ENCODE peak calls at places on chromosomes 11 and 22, in ten cellular contexts. One of them, this sample, is unnamed.

GRCh38 chr22:50082197-50082715 is 3.0 kb downstream of the MLC1 start:
- DNase-seq in astrocyte of the spinal cord: no peak
- DNase-seq in naive thymus-derived CD4-positive, alpha-beta T cell: no peak
- DNase-seq in CD8-positive, alpha-beta memory T cell: no peak
- DNase-seq in epithelial cell of proximal tubule: no peak
- DNase-seq in dorsolateral prefrontal cortex: no peak
- DNase-seq in astrocyte of the cerebellum: no peak
- DNase-seq in CD4-positive, alpha-beta memory T cell: no peak
- DNase-seq in skeletal muscle cell: no peak
- DNase-seq in spleen: peak; percentile 54
- DNase-seq in this sample: no peak

GRCh38 chr11:117931331-117931950 is 2.2 kb upstream of the TMPRSS13 start:
- DNase-seq in astrocyte of the spinal cord: no peak
- DNase-seq in naive thymus-derived CD4-positive, alpha-beta T cell: no peak
- DNase-seq in CD8-positive, alpha-beta memory T cell: no peak
- DNase-seq in epithelial cell of proximal tubule: no peak
- DNase-seq in dorsolateral prefrontal cortex: no peak
- DNase-seq in astrocyte of the cerebellum: no peak
- DNase-seq in CD4-positive, alpha-beta memory T cell: no peak
- DNase-seq in skeletal muscle cell: no peak
- DNase-seq in spleen: peak; percentile 74
- DNase-seq in this sample: no peak

GRCh38 chr11:86952933-86953637 is 2.1 kb downstream of the FZD4 start:
- DNase-seq in astrocyte of the spinal cord: no peak
- DNase-seq in naive thymus-derived CD4-positive, alpha-beta T cell: no peak
- DNase-seq in CD8-positive, alpha-beta memory T cell: no peak
- DNase-seq in epithelial cell of proximal tubule: no peak
- DNase-seq in dorsolateral prefrontal cortex: no peak
- DNase-seq in astrocyte of the cerebellum: no peak
- DNase-seq in CD4-positive, alpha-beta memory T cell: no peak
- DNase-seq in skeletal muscle cell: no peak
- DNase-seq in spleen: no peak
- DNase-seq in this sample: peak; percentile 55

GRCh38 chr11:2885017-2885675 is 429 bp downstream of the CDKN1C start:
- DNase-seq in astrocyte of the spinal cord: peak; percentile 42
- DNase-seq in naive thymus-derived CD4-positive, alpha-beta T cell: no peak
- DNase-seq in CD8-positive, alpha-beta memory T cell: no peak
- DNase-seq in epithelial cell of proximal tubule: no peak
- DNase-seq in dorsolateral prefrontal cortex: peak; percentile 75
- DNase-seq in astrocyte of the cerebellum: no peak
- DNase-seq in CD4-positive, alpha-beta memory T cell: no peak
- DNase-seq in skeletal muscle cell: no peak
- DNase-seq in spleen: peak; percentile 91
- DNase-seq in this sample: peak; percentile 25

GRCh38 chr22:22450343-22450839 is 58.2 kb downstream of the ZNF280B start:
- DNase-seq in astrocyte of the spinal cord: no peak
- DNase-seq in naive thymus-derived CD4-positive, alpha-beta T cell: no peak
- DNase-seq in CD8-positive, alpha-beta memory T cell: no peak
- DNase-seq in epithelial cell of proximal tubule: no peak
- DNase-seq in dorsolateral prefrontal cortex: peak; percentile 4
- DNase-seq in astrocyte of the cerebellum: no peak
- DNase-seq in CD4-positive, alpha-beta memory T cell: no peak
- DNase-seq in skeletal muscle cell: no peak
- DNase-seq in spleen: peak; percentile 80
- DNase-seq in this sample: no peak

GRCh38 chr11:105092255-105093239 is 47.0 kb downstream of the CARD18 start:
- DNase-seq in astrocyte of the spinal cord: peak; percentile 12
- DNase-seq in naive thymus-derived CD4-positive, alpha-beta T cell: no peak
- DNase-seq in CD8-positive, alpha-beta memory T cell: no peak
- DNase-seq in epithelial cell of proximal tubule: no peak
- DNase-seq in dorsolateral prefrontal cortex: no peak
- DNase-seq in astrocyte of the cerebellum: no peak
- DNase-seq in CD4-positive, alpha-beta memory T cell: no peak
- DNase-seq in skeletal muscle cell: no peak
- DNase-seq in spleen: no peak
- DNase-seq in this sample: peak; percentile 24

GRCh38 chr22:24200616-24201212 is 19.4 kb downstream of the SUSD2 start:
- DNase-seq in astrocyte of the spinal cord: peak; percentile 79
- DNase-seq in naive thymus-derived CD4-positive, alpha-beta T cell: no peak
- DNase-seq in CD8-positive, alpha-beta memory T cell: no peak
- DNase-seq in epithelial cell of proximal tubule: no peak
- DNase-seq in dorsolateral prefrontal cortex: no peak
- DNase-seq in astrocyte of the cerebellum: peak; percentile 84
- DNase-seq in CD4-positive, alpha-beta memory T cell: no peak
- DNase-seq in skeletal muscle cell: no peak
- DNase-seq in spleen: no peak
- DNase-seq in this sample: peak; percentile 79

GRCh38 chr11:103266167-103266831 is 157.1 kb downstream of the DYNC2H1 start:
- DNase-seq in astrocyte of the spinal cord: no peak
- DNase-seq in naive thymus-derived CD4-positive, alpha-beta T cell: no peak
- DNase-seq in CD8-positive, alpha-beta memory T cell: no peak
- DNase-seq in epithelial cell of proximal tubule: no peak
- DNase-seq in dorsolateral prefrontal cortex: peak; percentile 28
- DNase-seq in astrocyte of the cerebellum: no peak
- DNase-seq in CD4-positive, alpha-beta memory T cell: no peak
- DNase-seq in skeletal muscle cell: no peak
- DNase-seq in spleen: no peak
- DNase-seq in this sample: no peak

GRCh38 chr11:35918716-35919115 is 25.1 kb upstream of the LDLRAD3 start:
- DNase-seq in astrocyte of the spinal cord: no peak
- DNase-seq in naive thymus-derived CD4-positive, alpha-beta T cell: no peak
- DNase-seq in CD8-positive, alpha-beta memory T cell: no peak
- DNase-seq in epithelial cell of proximal tubule: no peak
- DNase-seq in dorsolateral prefrontal cortex: no peak
- DNase-seq in astrocyte of the cerebellum: no peak
- DNase-seq in CD4-positive, alpha-beta memory T cell: no peak
- DNase-seq in skeletal muscle cell: no peak
- DNase-seq in spleen: no peak
- DNase-seq in this sample: no peak

GRCh38 chr11:35917676-35918075 is 26.2 kb upstream of the LDLRAD3 start:
- DNase-seq in astrocyte of the spinal cord: no peak
- DNase-seq in naive thymus-derived CD4-positive, alpha-beta T cell: no peak
- DNase-seq in CD8-positive, alpha-beta memory T cell: no peak
- DNase-seq in epithelial cell of proximal tubule: no peak
- DNase-seq in dorsolateral prefrontal cortex: no peak
- DNase-seq in astrocyte of the cerebellum: no peak
- DNase-seq in CD4-positive, alpha-beta memory T cell: no peak
- DNase-seq in skeletal muscle cell: no peak
- DNase-seq in spleen: no peak
- DNase-seq in this sample: no peak

GRCh38 chr11:35916270-35916669 is 27.6 kb upstream of the LDLRAD3 start:
- DNase-seq in astrocyte of the spinal cord: no peak
- DNase-seq in naive thymus-derived CD4-positive, alpha-beta T cell: no peak
- DNase-seq in CD8-positive, alpha-beta memory T cell: no peak
- DNase-seq in epithelial cell of proximal tubule: no peak
- DNase-seq in dorsolateral prefrontal cortex: no peak
- DNase-seq in astrocyte of the cerebellum: no peak
- DNase-seq in CD4-positive, alpha-beta memory T cell: no peak
- DNase-seq in skeletal muscle cell: no peak
- DNase-seq in spleen: no peak
- DNase-seq in this sample: no peak

GRCh38 chr11:35923452-35923851 is 20.4 kb upstream of the LDLRAD3 start:
- DNase-seq in astrocyte of the spinal cord: no peak
- DNase-seq in naive thymus-derived CD4-positive, alpha-beta T cell: no peak
- DNase-seq in CD8-positive, alpha-beta memory T cell: no peak
- DNase-seq in epithelial cell of proximal tubule: no peak
- DNase-seq in dorsolateral prefrontal cortex: no peak
- DNase-seq in astrocyte of the cerebellum: no peak
- DNase-seq in CD4-positive, alpha-beta memory T cell: no peak
- DNase-seq in skeletal muscle cell: no peak
- DNase-seq in spleen: no peak
- DNase-seq in this sample: peak; percentile 20

GRCh38 chr11:35919244-35919643 is 24.6 kb upstream of the LDLRAD3 start:
- DNase-seq in astrocyte of the spinal cord: peak; percentile 25
- DNase-seq in naive thymus-derived CD4-positive, alpha-beta T cell: no peak
- DNase-seq in CD8-positive, alpha-beta memory T cell: no peak
- DNase-seq in epithelial cell of proximal tubule: no peak
- DNase-seq in dorsolateral prefrontal cortex: no peak
- DNase-seq in astrocyte of the cerebellum: peak; percentile 18
- DNase-seq in CD4-positive, alpha-beta memory T cell: no peak
- DNase-seq in skeletal muscle cell: no peak
- DNase-seq in spleen: no peak
- DNase-seq in this sample: peak; percentile 76
- H3K4me3 ChIP-seq in astrocyte of the spinal cord: no peak overlapping the region
- H3K4me3 ChIP-seq in naive thymus-derived CD4-positive, alpha-beta T cell: no peak overlapping the region
- H3K4me3 ChIP-seq in CD8-positive, alpha-beta memory T cell: no peak overlapping the region
- H3K4me3 ChIP-seq in epithelial cell of proximal tubule: no peak overlapping the region
- H3K4me3 ChIP-seq in dorsolateral prefrontal cortex: no peak overlapping the region
- H3K4me3 ChIP-seq in astrocyte of the cerebellum: no peak overlapping the region
- H3K4me3 ChIP-seq in CD4-positive, alpha-beta memory T cell: no peak overlapping the region
- H3K4me3 ChIP-seq in skeletal muscle cell: no peak overlapping the region
- H3K4me3 ChIP-seq in spleen: no peak overlapping the region
- H3K4me3 ChIP-seq in this sample: no peak overlapping the region

GRCh38 chr22:40818747-40819662 is at the start of gene SLC25A17:
- DNase-seq in astrocyte of the spinal cord: peak; percentile 82
- DNase-seq in naive thymus-derived CD4-positive, alpha-beta T cell: peak; percentile 79
- DNase-seq in CD8-positive, alpha-beta memory T cell: peak; percentile 91
- DNase-seq in epithelial cell of proximal tubule: no peak
- DNase-seq in dorsolateral prefrontal cortex: peak; percentile 91
- DNase-seq in astrocyte of the cerebellum: peak; percentile 53
- DNase-seq in CD4-positive, alpha-beta memory T cell: peak; percentile 82
- DNase-seq in skeletal muscle cell: peak; percentile 31
- DNase-seq in spleen: peak; percentile 97
- DNase-seq in this sample: peak; percentile 75

GRCh38 chr22:40817737-40818136 is 1.4 kb downstream of the SLC25A17 start:
- DNase-seq in astrocyte of the spinal cord: no peak
- DNase-seq in naive thymus-derived CD4-positive, alpha-beta T cell: no peak
- DNase-seq in CD8-positive, alpha-beta memory T cell: no peak
- DNase-seq in epithelial cell of proximal tubule: no peak
- DNase-seq in dorsolateral prefrontal cortex: no peak
- DNase-seq in astrocyte of the cerebellum: no peak
- DNase-seq in CD4-positive, alpha-beta memory T cell: no peak
- DNase-seq in skeletal muscle cell: no peak
- DNase-seq in spleen: no peak
- DNase-seq in this sample: no peak

GRCh38 chr22:40818192-40818746 is 877 bp downstream of the SLC25A17 start:
- DNase-seq in astrocyte of the spinal cord: no peak
- DNase-seq in naive thymus-derived CD4-positive, alpha-beta T cell: peak; percentile 19
- DNase-seq in CD8-positive, alpha-beta memory T cell: no peak
- DNase-seq in epithelial cell of proximal tubule: no peak
- DNase-seq in dorsolateral prefrontal cortex: no peak
- DNase-seq in astrocyte of the cerebellum: no peak
- DNase-seq in CD4-positive, alpha-beta memory T cell: peak; percentile 13
- DNase-seq in skeletal muscle cell: no peak
- DNase-seq in spleen: no peak
- DNase-seq in this sample: no peak

GRCh38 chr22:40813912-40814315 is 5.2 kb downstream of the SLC25A17 start:
- DNase-seq in astrocyte of the spinal cord: no peak
- DNase-seq in naive thymus-derived CD4-positive, alpha-beta T cell: no peak
- DNase-seq in CD8-positive, alpha-beta memory T cell: no peak
- DNase-seq in epithelial cell of proximal tubule: no peak
- DNase-seq in dorsolateral prefrontal cortex: no peak
- DNase-seq in astrocyte of the cerebellum: no peak
- DNase-seq in CD4-positive, alpha-beta memory T cell: no peak
- DNase-seq in skeletal muscle cell: no peak
- DNase-seq in spleen: no peak
- DNase-seq in this sample: no peak

GRCh38 chr22:40819741-40820140 is 595 bp upstream of the SLC25A17 start:
- DNase-seq in astrocyte of the spinal cord: no peak
- DNase-seq in naive thymus-derived CD4-positive, alpha-beta T cell: no peak
- DNase-seq in CD8-positive, alpha-beta memory T cell: no peak
- DNase-seq in epithelial cell of proximal tubule: no peak
- DNase-seq in dorsolateral prefrontal cortex: no peak
- DNase-seq in astrocyte of the cerebellum: no peak
- DNase-seq in CD4-positive, alpha-beta memory T cell: no peak
- DNase-seq in skeletal muscle cell: no peak
- DNase-seq in spleen: no peak
- DNase-seq in this sample: peak; percentile 36
- H3K4me3 ChIP-seq in astrocyte of the spinal cord: peak overlapping the region; percentile 99
- H3K4me3 ChIP-seq in naive thymus-derived CD4-positive, alpha-beta T cell: peak overlapping the region; percentile 100
- H3K4me3 ChIP-seq in CD8-positive, alpha-beta memory T cell: peak overlapping the region; percentile 55
- H3K4me3 ChIP-seq in epithelial cell of proximal tubule: peak overlapping the region; percentile 99
- H3K4me3 ChIP-seq in dorsolateral prefrontal cortex: peak overlapping the region; percentile 95
- H3K4me3 ChIP-seq in astrocyte of the cerebellum: peak overlapping the region; percentile 98
- H3K4me3 ChIP-seq in CD4-positive, alpha-beta memory T cell: peak overlapping the region; percentile 92
- H3K4me3 ChIP-seq in skeletal muscle cell: peak overlapping the region; percentile 84
- H3K4me3 ChIP-seq in spleen: peak overlapping the region; percentile 99
- H3K4me3 ChIP-seq in this sample: peak overlapping the region; percentile 98

GRCh38 chr22:27732841-27733240 is 68.7 kb downstream of the MN1 start:
- DNase-seq in astrocyte of the spinal cord: no peak
- DNase-seq in naive thymus-derived CD4-positive, alpha-beta T cell: no peak
- DNase-seq in CD8-positive, alpha-beta memory T cell: no peak
- DNase-seq in epithelial cell of proximal tubule: no peak
- DNase-seq in dorsolateral prefrontal cortex: no peak
- DNase-seq in astrocyte of the cerebellum: no peak
- DNase-seq in CD4-positive, alpha-beta memory T cell: no peak
- DNase-seq in skeletal muscle cell: no peak
- DNase-seq in spleen: no peak
- DNase-seq in this sample: no peak

GRCh38 chr22:27731621-27732020 is 69.9 kb downstream of the MN1 start:
- DNase-seq in astrocyte of the spinal cord: no peak
- DNase-seq in naive thymus-derived CD4-positive, alpha-beta T cell: no peak
- DNase-seq in CD8-positive, alpha-beta memory T cell: no peak
- DNase-seq in epithelial cell of proximal tubule: no peak
- DNase-seq in dorsolateral prefrontal cortex: no peak
- DNase-seq in astrocyte of the cerebellum: no peak
- DNase-seq in CD4-positive, alpha-beta memory T cell: no peak
- DNase-seq in skeletal muscle cell: no peak
- DNase-seq in spleen: no peak
- DNase-seq in this sample: no peak

GRCh38 chr22:27732391-27732790 is 69.2 kb downstream of the MN1 start:
- DNase-seq in astrocyte of the spinal cord: no peak
- DNase-seq in naive thymus-derived CD4-positive, alpha-beta T cell: no peak
- DNase-seq in CD8-positive, alpha-beta memory T cell: no peak
- DNase-seq in epithelial cell of proximal tubule: no peak
- DNase-seq in dorsolateral prefrontal cortex: no peak
- DNase-seq in astrocyte of the cerebellum: no peak
- DNase-seq in CD4-positive, alpha-beta memory T cell: no peak
- DNase-seq in skeletal muscle cell: no peak
- DNase-seq in spleen: no peak
- DNase-seq in this sample: no peak

GRCh38 chr22:27730649-27731433 is 70.7 kb downstream of the MN1 start:
- DNase-seq in astrocyte of the spinal cord: no peak
- DNase-seq in naive thymus-derived CD4-positive, alpha-beta T cell: no peak
- DNase-seq in CD8-positive, alpha-beta memory T cell: no peak
- DNase-seq in epithelial cell of proximal tubule: no peak
- DNase-seq in dorsolateral prefrontal cortex: no peak
- DNase-seq in astrocyte of the cerebellum: no peak
- DNase-seq in CD4-positive, alpha-beta memory T cell: no peak
- DNase-seq in skeletal muscle cell: no peak
- DNase-seq in spleen: no peak
- DNase-seq in this sample: no peak

DNA sequence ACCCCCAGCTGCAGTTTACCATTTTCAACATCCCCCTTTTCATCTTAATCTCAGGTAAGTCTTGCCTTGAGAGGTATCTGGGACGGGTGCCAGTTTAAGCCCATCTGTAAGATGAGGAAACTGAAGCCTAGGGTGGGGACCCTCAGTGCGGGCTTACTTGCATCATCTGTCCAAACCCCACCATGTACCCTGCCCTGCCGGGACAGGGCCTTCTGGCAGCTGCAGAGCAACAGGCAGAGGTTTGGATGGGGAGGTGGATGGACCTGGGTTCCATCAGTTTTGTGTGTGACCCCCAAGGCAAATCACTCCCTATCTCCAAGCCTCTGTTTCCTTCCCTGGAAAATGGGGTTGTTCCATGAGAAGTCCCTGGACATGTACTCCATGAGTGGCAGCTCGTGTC is 67.5 kb downstream of the MN1 start:
- DNase-seq in astrocyte of the spinal cord: no peak
- DNase-seq in naive thymus-derived CD4-positive, alpha-beta T cell: no peak
- DNase-seq in CD8-positive, alpha-beta memory T cell: no peak
- DNase-seq in epithelial cell of proximal tubule: no peak
- DNase-seq in dorsolateral prefrontal cortex: no peak
- DNase-seq in astrocyte of the cerebellum: no peak
- DNase-seq in CD4-positive, alpha-beta memory T cell: no peak
- DNase-seq in skeletal muscle cell: no peak
- DNase-seq in spleen: no peak
- DNase-seq in this sample: no peak
- H3K4me3 ChIP-seq in astrocyte of the spinal cord: no peak overlapping the region
- H3K4me3 ChIP-seq in naive thymus-derived CD4-positive, alpha-beta T cell: no peak overlapping the region
- H3K4me3 ChIP-seq in CD8-positive, alpha-beta memory T cell: no peak overlapping the region
- H3K4me3 ChIP-seq in epithelial cell of proximal tubule: no peak overlapping the region
- H3K4me3 ChIP-seq in dorsolateral prefrontal cortex: no peak overlapping the region
- H3K4me3 ChIP-seq in astrocyte of the cerebellum: no peak overlapping the region
- H3K4me3 ChIP-seq in CD4-positive, alpha-beta memory T cell: no peak overlapping the region
- H3K4me3 ChIP-seq in skeletal muscle cell: no peak overlapping the region
- H3K4me3 ChIP-seq in spleen: no peak overlapping the region
- H3K4me3 ChIP-seq in this sample: no peak overlapping the region

GRCh38 chr11:96254087-96254486 is 88.9 kb downstream of the MAML2 start:
- DNase-seq in astrocyte of the spinal cord: peak; percentile 77
- DNase-seq in naive thymus-derived CD4-positive, alpha-beta T cell: peak; percentile 41
- DNase-seq in CD8-positive, alpha-beta memory T cell: peak; percentile 47
- DNase-seq in epithelial cell of proximal tubule: no peak
- DNase-seq in dorsolateral prefrontal cortex: no peak
- DNase-seq in astrocyte of the cerebellum: peak; percentile 29
- DNase-seq in CD4-positive, alpha-beta memory T cell: peak; percentile 45
- DNase-seq in skeletal muscle cell: peak; percentile 49
- DNase-seq in spleen: no peak
- DNase-seq in this sample: peak; percentile 92
- H3K4me3 ChIP-seq in astrocyte of the spinal cord: no peak overlapping the region
- H3K4me3 ChIP-seq in naive thymus-derived CD4-positive, alpha-beta T cell: peak overlapping the region; percentile 40
- H3K4me3 ChIP-seq in CD8-positive, alpha-beta memory T cell: peak overlapping the region; percentile 16
- H3K4me3 ChIP-seq in epithelial cell of proximal tubule: no peak overlapping the region
- H3K4me3 ChIP-seq in dorsolateral prefrontal cortex: no peak overlapping the region
- H3K4me3 ChIP-seq in astrocyte of the cerebellum: no peak overlapping the region
- H3K4me3 ChIP-seq in CD4-positive, alpha-beta memory T cell: peak overlapping the region; percentile 36
- H3K4me3 ChIP-seq in skeletal muscle cell: no peak overlapping the region
- H3K4me3 ChIP-seq in spleen: peak overlapping the region; percentile 34
- H3K4me3 ChIP-seq in this sample: no peak overlapping the region